ENCODE peak calls at places on chromosomes 4 and X, in six cellular contexts. One of them, this sample, is unnamed.

GRCh38 chrX:97399400-97399799 is 515.7 kb downstream of the RPA4 start:
- DNase-seq in stomach: no peak
- DNase-seq in pons: no peak
- DNase-seq in left lung: no peak
- DNase-seq in T-helper 1 cell: no peak
- DNase-seq in hypothalamus: no peak
- DNase-seq in this sample: no peak

GRCh38 chr4:165894159-165894558 is 21.1 kb downstream of the TLL1 start:
- DNase-seq in stomach: no peak
- DNase-seq in pons: no peak
- DNase-seq in left lung: no peak
- DNase-seq in T-helper 1 cell: no peak
- DNase-seq in hypothalamus: no peak
- DNase-seq in this sample: no peak

GRCh38 chrX:13376857-13377441 is 57.1 kb upstream of the ATXN3L start:
- DNase-seq in stomach: no peak
- DNase-seq in pons: no peak
- DNase-seq in left lung: no peak
- DNase-seq in T-helper 1 cell: no peak
- DNase-seq in hypothalamus: no peak
- DNase-seq in this sample: no peak

GRCh38 chrX:78103656-78104446 is at the start of gene PGK1:
- DNase-seq in stomach: peak
- DNase-seq in pons: peak
- DNase-seq in left lung: peak
- DNase-seq in T-helper 1 cell: peak
- DNase-seq in hypothalamus: peak
- DNase-seq in this sample: peak

GRCh38 chr4:165563851-165564250 is 185.0 kb downstream of the CPE start:
- DNase-seq in stomach: no peak
- DNase-seq in pons: no peak
- DNase-seq in left lung: no peak
- DNase-seq in T-helper 1 cell: no peak
- DNase-seq in hypothalamus: no peak
- DNase-seq in this sample: no peak

GRCh38 chrX:13212191-13212651 is 107.6 kb downstream of the ATXN3L start:
- DNase-seq in stomach: no peak
- DNase-seq in pons: no peak
- DNase-seq in left lung: no peak
- DNase-seq in T-helper 1 cell: no peak
- DNase-seq in hypothalamus: no peak
- DNase-seq in this sample: peak

GRCh38 chr4:101122019-101122418 is 225.3 kb downstream of the PPP3CA start:
- DNase-seq in stomach: no peak
- DNase-seq in pons: no peak
- DNase-seq in left lung: no peak
- DNase-seq in T-helper 1 cell: no peak
- DNase-seq in hypothalamus: no peak
- DNase-seq in this sample: no peak

GRCh38 chr4:94428884-94429283 is 22.9 kb upstream of the PDLIM5 start:
- DNase-seq in stomach: no peak
- DNase-seq in pons: no peak
- DNase-seq in left lung: no peak
- DNase-seq in T-helper 1 cell: no peak
- DNase-seq in hypothalamus: no peak
- DNase-seq in this sample: no peak

GRCh38 chrX:71366674-71367256 is 608 bp downstream of the TAF1 start:
- DNase-seq in stomach: no peak
- DNase-seq in pons: no peak
- DNase-seq in left lung: peak
- DNase-seq in T-helper 1 cell: peak
- DNase-seq in hypothalamus: peak
- DNase-seq in this sample: peak

GRCh38 chrX:154598656-154599055 is 13.7 kb downstream of the CTAG1A start:
- DNase-seq in stomach: no peak
- DNase-seq in pons: no peak
- DNase-seq in left lung: no peak
- DNase-seq in T-helper 1 cell: no peak
- DNase-seq in hypothalamus: no peak
- DNase-seq in this sample: no peak

GRCh38 chr4:173525118-173526033 is 4.7 kb downstream of the HAND2 start:
- DNase-seq in stomach: no peak
- DNase-seq in pons: no peak
- DNase-seq in left lung: peak
- DNase-seq in T-helper 1 cell: no peak
- DNase-seq in hypothalamus: no peak
- DNase-seq in this sample: peak

GRCh38 chrX:70433848-70434351 is 10.7 kb upstream of the DLG3 start:
- DNase-seq in stomach: peak
- DNase-seq in pons: no peak
- DNase-seq in left lung: peak
- DNase-seq in T-helper 1 cell: peak
- DNase-seq in hypothalamus: peak
- DNase-seq in this sample: peak

GRCh38 chrX:53080628-53081580 is 1.3 kb upstream of the TSPYL2 start:
- DNase-seq in stomach: no peak
- DNase-seq in pons: no peak
- DNase-seq in left lung: no peak
- DNase-seq in T-helper 1 cell: peak
- DNase-seq in hypothalamus: no peak
- DNase-seq in this sample: no peak

GRCh38 chr4:183337833-183338232 is 15.6 kb upstream of the CLDN24 start:
- DNase-seq in stomach: peak
- DNase-seq in pons: no peak
- DNase-seq in left lung: no peak
- DNase-seq in T-helper 1 cell: no peak
- DNase-seq in hypothalamus: no peak
- DNase-seq in this sample: no peak

GRCh38 chr4:15963001-15963451 is at the start of gene FGFBP2:
- DNase-seq in stomach: peak
- DNase-seq in pons: no peak
- DNase-seq in left lung: no peak
- DNase-seq in T-helper 1 cell: no peak
- DNase-seq in hypothalamus: no peak
- DNase-seq in this sample: peak

GRCh38 chr4:73836373-73837269 is at the start of gene CXCL6:
- DNase-seq in stomach: peak
- DNase-seq in pons: no peak
- DNase-seq in left lung: peak
- DNase-seq in T-helper 1 cell: no peak
- DNase-seq in hypothalamus: peak
- DNase-seq in this sample: peak

GRCh38 chr4:1243451-1244080 is 5.4 kb downstream of the CTBP1 start:
- DNase-seq in stomach: no peak
- DNase-seq in pons: peak
- DNase-seq in left lung: peak
- DNase-seq in T-helper 1 cell: no peak
- DNase-seq in hypothalamus: no peak
- DNase-seq in this sample: no peak

GRCh38 chrX:110803506-110803905 is 7.9 kb upstream of the CHRDL1 start:
- DNase-seq in stomach: no peak
- DNase-seq in pons: no peak
- DNase-seq in left lung: no peak
- DNase-seq in T-helper 1 cell: no peak
- DNase-seq in hypothalamus: no peak
- DNase-seq in this sample: no peak

GRCh38 chr4:13706716-13707115 is 79.2 kb upstream of the BOD1L1 start:
- DNase-seq in stomach: no peak
- DNase-seq in pons: no peak
- DNase-seq in left lung: no peak
- DNase-seq in T-helper 1 cell: no peak
- DNase-seq in hypothalamus: no peak
- DNase-seq in this sample: no peak

GRCh38 chr4:57147335-57148060 is 37.3 kb upstream of the IGFBP7 start:
- DNase-seq in stomach: no peak
- DNase-seq in pons: no peak
- DNase-seq in left lung: no peak
- DNase-seq in T-helper 1 cell: no peak
- DNase-seq in hypothalamus: no peak
- DNase-seq in this sample: peak

GRCh38 chr4:75542824-75543223 is 13.0 kb upstream of the ODAPH start:
- DNase-seq in stomach: no peak
- DNase-seq in pons: no peak
- DNase-seq in left lung: no peak
- DNase-seq in T-helper 1 cell: no peak
- DNase-seq in hypothalamus: no peak
- DNase-seq in this sample: peak